ENCODE peak calls at places on chromosomes 1 and 21, in six cellular contexts. K is T-helper 2 cell, P is NCI-H345, L is progenitor cell of endocrine pancreas, Y is psoas muscle, J is aorta. O is an unnamed sample.

GRCh38 chr1:34885405-34886247 is 26.1 kb upstream of the SMIM12 start:
- DNase-seq in L (peak; percentile 50), J (peak; percentile 85), Y (peak; percentile 64), K (no peak), P (no peak), O (peak; percentile 68)

GRCh38 chr21:35475006-35475405 is 425.9 kb upstream of the RUNX1 start:
- DNase-seq in P (no peak), L (no peak), K (no peak), Y (no peak), J (no peak), O (peak; percentile 44)

GRCh38 chr1:40945491-40945973 is 34.0 kb upstream of the CTPS1 start:
- DNase-seq in P (no peak), Y (no peak), K (no peak), L (no peak), J (no peak), O (no peak)

GRCh38 chr1:3672971-3673361 is 20.6 kb downstream of the TP73 start:
- DNase-seq in K (no peak), J (peak; percentile 59), P (no peak), Y (peak; percentile 19), L (no peak), O (no peak)

GRCh38 chr1:228304766-228305395 is 97.0 kb downstream of the OBSCN start:
- DNase-seq in Y (no peak), P (no peak), K (no peak), L (no peak), J (no peak), O (no peak)

GRCh38 chr1:198253668-198254067 is 96.9 kb downstream of the NEK7 start:
- DNase-seq in K (no peak), J (no peak), P (no peak), Y (peak; percentile 23), L (no peak), O (peak; percentile 17)

GRCh38 chr1:22578732-22579361 is 15.6 kb downstream of the EPHA8 start:
- DNase-seq in L (no peak), Y (no peak), J (no peak), K (no peak), P (no peak), O (no peak)

GRCh38 chr1:76881726-76882125 is 14.4 kb downstream of the ST6GALNAC5 start:
- DNase-seq in Y (no peak), L (no peak), P (no peak), K (no peak), J (no peak), O (no peak)

GRCh38 chr1:59223943-59224639 is 72.8 kb upstream of the FGGY start:
- DNase-seq in K (no peak), L (no peak), P (no peak), Y (no peak), J (no peak), O (no peak)

GRCh38 chr1:94117250-94117851 is 3.6 kb downstream of the ABCA4 start:
- DNase-seq in P (no peak), J (no peak), L (no peak), K (no peak), Y (no peak), O (no peak)

GRCh38 chr1:52179073-52179472 is 37.2 kb downstream of the ZFYVE9 start:
- DNase-seq in J (no peak), Y (no peak), K (no peak), L (no peak), P (no peak), O (no peak)

GRCh38 chr1:30008372-30008997 is 714.9 kb downstream of the MATN1 start:
- DNase-seq in P (no peak), J (no peak), Y (no peak), K (no peak), L (no peak), O (no peak)

GRCh38 chr1:109295712-109296415 is 10.9 kb downstream of the MYBPHL start:
- DNase-seq in J (no peak), K (no peak), Y (no peak), P (no peak), L (no peak), O (no peak)

GRCh38 chr1:109535971-109536491 is 3.6 kb upstream of the GPR61 start:
- DNase-seq in K (no peak), Y (peak; percentile 84), J (no peak), P (peak; percentile 63), L (no peak), O (no peak)

GRCh38 chr1:163083690-163084089 is 14.5 kb downstream of the RGS4 start:
- DNase-seq in K (no peak), J (no peak), L (no peak), Y (no peak), P (no peak), O (peak; percentile 40)

GRCh38 chr21:31124005-31124404 is 85.7 kb upstream of the KRTAP19-8 start:
- DNase-seq in Y (no peak), J (no peak), K (no peak), P (no peak), L (no peak), O (peak; percentile 9)

GRCh38 chr1:27605300-27605766 is 1.4 kb upstream of the AHDC1 start:
- DNase-seq in P (no peak), Y (no peak), L (no peak), J (no peak), K (no peak), O (no peak)

GRCh38 chr1:9539829-9540550 is 725 bp downstream of the SLC25A33 start:
- DNase-seq in L (peak; percentile 26), J (peak; percentile 88), P (peak; percentile 46), K (peak; percentile 56), Y (peak; percentile 82), O (peak; percentile 75)

GRCh38 chr1:185435696-185436379 is 118.8 kb upstream of the IVNS1ABP start:
- DNase-seq in Y (no peak), J (no peak), P (no peak), L (no peak), K (no peak), O (no peak)

GRCh38 chr1:201265771-201266170 is 17.5 kb upstream of the PKP1 start:
- DNase-seq in P (no peak), J (no peak), K (no peak), L (no peak), Y (no peak), O (no peak)

GRCh38 chr1:46180082-46180616 is 3.9 kb upstream of the P3R3URF start:
- DNase-seq in J (peak; percentile 75), K (no peak), P (peak; percentile 29), L (no peak), Y (no peak), O (no peak)

GRCh38 chr1:41390171-41390570 is 28.9 kb downstream of the FOXO6 start:
- DNase-seq in Y (no peak), P (peak; percentile 23), L (no peak), K (no peak), J (no peak), O (no peak)

GRCh38 chr1:17729909-17730308 is 25.2 kb upstream of the ACTL8 start:
- DNase-seq in J (no peak), L (no peak), P (no peak), K (no peak), Y (no peak), O (no peak)

GRCh38 chr1:167500283-167500860 is 18.0 kb downstream of the CD247 start:
- DNase-seq in P (no peak), J (no peak), Y (no peak), K (no peak), L (no peak), O (no peak)

GRCh38 chr1:25523512-25523911 is 19.9 kb upstream of the LDLRAP1 start:
- DNase-seq in P (no peak), K (no peak), J (no peak), L (no peak), Y (no peak), O (no peak)

GRCh38 chr1:182615468-182616129 is 11.4 kb upstream of the RGS16 start:
- DNase-seq in P (peak; percentile 66), Y (peak; percentile 82), J (peak; percentile 90), L (no peak), K (no peak), O (no peak)

GRCh38 chr1:165577707-165578106 is 33.9 kb downstream of the LRRC52 start:
- DNase-seq in Y (no peak), K (no peak), J (no peak), L (no peak), P (no peak), O (no peak)

GRCh38 chr1:53603431-53603830 is 135.5 kb downstream of the GLIS1 start:
- DNase-seq in J (peak; percentile 26), P (no peak), Y (no peak), K (no peak), L (no peak), O (no peak)

GRCh38 chr1:225688345-225688744 is 35.4 kb upstream of the ENAH start:
- DNase-seq in P (no peak), J (no peak), K (no peak), Y (no peak), L (no peak), O (no peak)

GRCh38 chr1:40974945-40975344 is 4.6 kb upstream of the CTPS1 start:
- DNase-seq in P (no peak), K (no peak), L (no peak), J (no peak), Y (no peak), O (no peak)

GRCh38 chr1:78223417-78224215 is 177.8 kb downstream of the GIPC2 start:
- DNase-seq in L (no peak), P (no peak), K (no peak), J (no peak), Y (no peak), O (no peak)

GRCh38 chr1:25081496-25081895 is 150.8 kb downstream of the SYF2 start:
- DNase-seq in L (no peak), P (no peak), J (peak; percentile 43), K (no peak), Y (no peak), O (no peak)

GRCh38 chr1:247007511-247008405 is at the start of gene ZNF695:
- DNase-seq in J (peak; percentile 86), L (peak; percentile 93), P (peak; percentile 98), K (peak; percentile 4), Y (peak; percentile 76), O (peak; percentile 96)

GRCh38 chr1:109933856-109934711 is 23.4 kb downstream of the CSF1 start:
- DNase-seq in Y (no peak), K (no peak), J (peak; percentile 77), P (no peak), L (no peak), O (peak; percentile 80)

GRCh38 chr1:211731456-211732275 is 56.2 kb upstream of the NEK2 start:
- DNase-seq in L (no peak), P (peak; percentile 14), J (no peak), K (no peak), Y (no peak), O (no peak)

GRCh38 chr1:11740258-11741192 is 4.6 kb downstream of the AGTRAP start:
- DNase-seq in Y (no peak), J (no peak), P (no peak), K (peak; percentile 50), L (no peak), O (no peak)

O was measured in AG08395.